ENCODE peak calls at places on chromosomes 5 and 9, in nine cellular contexts. I, N, L, F, U, S, E, R and Z are unnamed samples.

GRCh38 chr5:56615750-56616149 is 199.6 kb upstream of the MAP3K1 start:
- DNase-seq in I (peak), F (peak), U (no peak), L (peak), N (no peak), S (no peak), E (no peak), R (peak), Z (no peak)

GRCh38 chr5:119943148-119943547 is 313.8 kb downstream of the FAM170A start:
- DNase-seq in S (no peak), L (peak), E (no peak), I (peak), U (no peak), R (no peak), N (peak), F (peak), Z (peak)

GRCh38 chr9:69976165-69976564 is 67.5 kb upstream of the MAMDC2 start:
- DNase-seq in N (peak), F (peak), I (peak), S (no peak), U (no peak), L (peak), E (no peak), R (no peak), Z (peak)

GRCh38 chr9:131562032-131562959 is 17.0 kb downstream of the PRRT1B start:
- DNase-seq in I (peak), E (no peak), N (peak), F (peak), L (no peak), S (no peak), U (no peak), R (no peak), Z (peak)

GRCh38 chr5:168851902-168852321 is 272.7 kb upstream of the PANK3 start:
- DNase-seq in U (no peak), F (peak), L (peak), I (no peak), N (peak), R (no peak), S (no peak), E (no peak), Z (peak)

GRCh38 chr9:13717356-13718057 is 438.0 kb upstream of the MPDZ start:
- DNase-seq in R (no peak), N (peak), I (peak), S (no peak), L (no peak), E (no peak), F (peak), U (no peak), Z (no peak)

GRCh38 chr9:125747765-125748510 is 765 bp downstream of the PBX3 start:
- DNase-seq in R (peak), I (no peak), N (no peak), L (no peak), S (peak), E (peak), F (peak), U (no peak), Z (no peak)

GRCh38 chr5:32909207-32909606 is 198.1 kb downstream of the NPR3 start:
- DNase-seq in L (peak), I (peak), F (peak), R (no peak), U (no peak), S (no peak), E (no peak), N (no peak), Z (peak)

GRCh38 chr9:125649315-125649714 is 57.7 kb downstream of the MAPKAP1 start:
- DNase-seq in R (no peak), E (no peak), F (peak), S (peak), U (no peak), N (peak), I (peak), L (peak), Z (no peak)

GRCh38 chr5:157328277-157328912 is 62.5 kb downstream of the CYFIP2 start:
- DNase-seq in I (peak), F (peak), E (peak), L (peak), R (peak), N (peak), S (peak), U (peak), Z (peak)

GRCh38 chr5:154977409-154977808 is 36.1 kb upstream of the KIF4B start:
- DNase-seq in E (no peak), S (no peak), F (peak), L (peak), R (no peak), I (peak), N (peak), U (no peak), Z (no peak)

GRCh38 chr5:3004361-3005080 is 253.0 kb upstream of the IRX2 start:
- DNase-seq in N (no peak), F (no peak), L (no peak), S (no peak), U (no peak), R (no peak), E (peak), I (no peak), Z (no peak)

GRCh38 chr5:131413605-131414559 is 150.0 kb downstream of the CDC42SE2 start:
- DNase-seq in L (no peak), E (no peak), U (no peak), F (peak), N (no peak), S (no peak), R (no peak), I (no peak), Z (no peak)

GRCh38 chr9:134434896-134435506 is 108.7 kb downstream of the RXRA start:
- DNase-seq in S (peak), F (peak), E (no peak), N (peak), R (peak), L (peak), I (peak), U (no peak), Z (peak)

GRCh38 chr5:150295741-150296486 is 6.3 kb upstream of the CAMK2A start:
- DNase-seq in E (no peak), R (no peak), N (peak), L (no peak), I (no peak), F (no peak), S (no peak), U (no peak), Z (no peak)

GRCh38 chr9:136412912-136413420 is 2.5 kb downstream of the PMPCA start:
- DNase-seq in R (no peak), F (peak), S (no peak), L (no peak), E (no peak), I (no peak), N (no peak), U (no peak), Z (no peak)

GRCh38 chr5:132008961-132009680 is 2.3 kb downstream of the ACSL6 start:
- DNase-seq in R (no peak), S (no peak), E (no peak), N (peak), F (no peak), L (no peak), U (no peak), I (no peak), Z (no peak)

GRCh38 chr5:96893342-96893741 is 17.0 kb downstream of the ERAP2 start:
- DNase-seq in E (no peak), R (no peak), U (no peak), L (peak), I (peak), S (no peak), N (peak), F (peak), Z (peak)

GRCh38 chr9:115063058-115063850 is 54.7 kb downstream of the TNC start:
- DNase-seq in U (no peak), N (peak), L (peak), I (peak), S (no peak), F (peak), E (no peak), R (no peak), Z (no peak)

GRCh38 chr5:163305655-163306054 is 131.7 kb upstream of the CCNG1 start:
- DNase-seq in F (no peak), U (no peak), L (no peak), R (no peak), S (no peak), I (no peak), E (no peak), N (no peak), Z (no peak)

GRCh38 chr5:139388198-139388821 is 1.4 kb downstream of the MZB1 start:
- DNase-seq in S (no peak), F (no peak), I (peak), L (peak), E (no peak), U (no peak), N (no peak), R (peak), Z (no peak)

GRCh38 chr5:38104497-38105230 is 153.7 kb upstream of the EGFLAM start:
- DNase-seq in S (no peak), E (no peak), R (no peak), F (peak), I (no peak), N (no peak), L (peak), U (no peak), Z (no peak)

GRCh38 chr9:81266674-81267073 is 422.7 kb downstream of the TLE1 start:
- DNase-seq in U (no peak), F (peak), E (no peak), I (peak), S (no peak), R (no peak), N (peak), L (peak), Z (no peak)

GRCh38 chr5:28397502-28397941 is 1359.1 kb upstream of the CDH9 start:
- DNase-seq in I (no peak), N (peak), E (no peak), L (peak), S (no peak), R (no peak), U (no peak), F (peak), Z (peak)

GRCh38 chr9:7186175-7186574 is 428.4 kb downstream of the KDM4C start:
- DNase-seq in L (no peak), U (no peak), F (peak), S (no peak), N (no peak), R (no peak), I (peak), E (no peak), Z (peak)

DNA sequence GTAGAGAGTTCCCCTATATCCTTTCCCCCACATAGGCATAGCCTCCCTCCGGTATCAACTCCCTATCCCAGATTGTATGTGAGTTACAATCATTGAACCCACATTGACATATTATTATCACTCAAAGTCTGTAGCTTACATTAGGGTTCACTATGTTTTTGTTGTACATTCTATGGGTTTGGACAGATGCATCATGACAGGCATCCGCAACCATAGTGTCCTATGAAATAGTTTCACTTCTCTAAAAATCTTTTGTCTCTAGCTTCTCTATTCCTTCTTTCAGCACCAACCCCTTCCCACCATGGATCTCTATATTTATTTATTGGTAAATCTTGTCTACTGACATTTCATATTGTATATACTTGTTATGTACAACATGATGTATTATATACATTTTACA is 31.6 kb downstream of the TAF11L14 start:
- DNase-seq in F (no peak), U (no peak), N (no peak), R (no peak), I (no peak), S (no peak), E (no peak), L (no peak), Z (no peak)
- H3K4me3 ChIP-seq in F (no peak), U (no peak), N (no peak), R (no peak), I (no peak), S (no peak), E (no peak), L (no peak), Z (no peak)

DNA sequence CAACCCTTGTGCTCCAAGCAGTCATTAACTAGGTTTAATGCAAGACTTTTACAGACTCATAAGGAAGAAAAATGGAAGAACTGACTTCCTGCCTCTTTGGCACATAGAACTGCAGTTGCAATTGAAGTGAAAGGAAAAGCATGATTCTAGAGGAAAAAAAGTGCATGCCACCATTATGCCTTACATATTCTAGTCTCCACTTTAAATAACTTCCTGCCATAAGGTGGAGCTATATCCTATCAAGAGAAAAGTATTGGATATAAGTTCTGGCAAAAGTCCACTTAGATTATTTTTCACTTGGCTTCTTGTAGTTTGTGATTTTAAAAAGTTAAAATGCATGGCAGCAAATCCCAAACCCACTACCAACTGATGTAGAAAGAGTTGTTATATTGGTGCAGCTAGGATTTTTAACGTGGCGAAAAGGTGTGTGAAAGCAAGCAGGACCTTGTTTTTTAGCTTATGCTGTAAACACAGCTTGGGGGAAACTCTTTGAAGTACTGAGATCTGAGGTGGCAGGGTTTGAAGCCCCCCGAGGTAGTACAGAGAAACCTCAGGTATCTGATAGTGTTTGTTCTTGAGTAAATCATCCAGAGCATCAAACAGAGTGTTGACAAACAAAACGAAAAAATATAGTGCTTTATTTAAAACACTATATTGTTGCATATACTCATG is 117.9 kb downstream of the ANXA1 start:
- DNase-seq in U (no peak), L (peak), E (no peak), N (peak), R (peak), I (peak), F (peak), S (no peak), Z (peak)
- TF ChIP-seq CTCF in U (peak), L (peak), E (peak), N (peak), R (peak), I (peak), F (peak), S (peak), Z (peak)

DNA sequence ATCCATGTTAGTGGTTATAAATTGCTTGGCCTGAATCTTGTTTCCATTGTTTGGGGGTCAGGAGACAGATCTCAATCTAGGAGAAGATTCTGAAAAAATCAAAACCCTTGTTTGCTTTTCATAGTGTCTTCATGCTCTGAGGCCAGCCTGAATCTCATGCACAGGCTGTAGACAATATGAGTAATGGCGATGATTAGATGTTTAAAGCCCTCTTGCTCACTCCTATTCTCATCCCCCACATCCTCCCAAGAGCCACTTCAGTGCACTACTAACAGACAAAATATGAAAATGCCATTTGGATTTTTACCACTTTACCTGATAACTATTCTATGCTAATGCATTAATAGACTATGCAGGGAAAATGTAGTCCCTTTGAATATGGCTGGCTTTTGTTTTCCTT is 129.4 kb downstream of the NUDT12 start:
- DNase-seq in S (no peak), R (no peak), I (peak), N (peak), E (no peak), L (no peak), U (no peak), F (no peak), Z (no peak)
- H3K4me3 ChIP-seq in S (no peak), R (no peak), I (no peak), N (no peak), E (no peak), L (no peak), U (no peak), F (no peak), Z (no peak)

DNA sequence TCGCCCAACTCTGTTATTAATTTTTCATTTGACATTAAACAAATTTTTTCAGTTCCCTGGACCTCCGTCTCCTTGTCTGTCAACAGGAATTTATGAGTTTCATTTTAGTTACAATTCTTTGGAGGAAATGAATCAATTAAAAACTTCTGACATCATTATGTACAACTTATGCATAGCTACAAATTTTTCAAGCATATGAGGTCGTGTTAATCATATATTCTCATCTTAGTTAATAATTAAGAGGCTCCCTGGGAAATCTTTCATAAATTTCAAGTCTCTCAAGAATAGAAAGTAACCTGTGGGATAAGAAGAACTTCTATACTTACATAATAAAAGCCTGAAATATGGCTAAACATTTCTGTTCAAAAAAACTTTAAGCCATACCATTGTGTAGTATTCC is 3.4 kb downstream of the UGT3A1 start:
- DNase-seq in F (no peak), N (no peak), L (no peak), I (no peak), U (no peak), E (no peak), R (no peak), S (no peak), Z (no peak)
- TF ChIP-seq CTCF in F (no peak), N (no peak), L (no peak), I (no peak), U (no peak), E (no peak), R (no peak), S (no peak), Z (no peak)

GRCh38 chr5:173670791-173671120 is 54.3 kb upstream of the BOD1 start:
- DNase-seq in F (no peak), S (no peak), N (no peak), E (no peak), U (no peak), L (no peak), R (no peak), I (no peak), Z (no peak)

GRCh38 chr5:173675287-173675996 is 59.0 kb upstream of the BOD1 start:
- DNase-seq in F (no peak), S (no peak), L (no peak), R (no peak), U (no peak), I (no peak), N (no peak), E (no peak), Z (no peak)

GRCh38 chr5:173672891-173673290 is 56.4 kb upstream of the BOD1 start:
- DNase-seq in U (no peak), L (no peak), E (no peak), S (no peak), I (no peak), R (no peak), N (no peak), F (no peak), Z (no peak)

GRCh38 chr5:173671121-173671949 is 54.9 kb upstream of the BOD1 start:
- DNase-seq in S (peak), N (no peak), R (no peak), L (peak), U (no peak), I (no peak), E (no peak), F (peak), Z (no peak)

GRCh38 chr5:173673295-173674170 is 57.1 kb upstream of the BOD1 start:
- DNase-seq in F (no peak), S (no peak), N (no peak), R (no peak), I (no peak), U (no peak), E (no peak), L (no peak), Z (no peak)
- H3K4me3 ChIP-seq in F (no peak), S (no peak), N (no peak), R (no peak), I (no peak), U (no peak), E (no peak), L (no peak), Z (no peak)

DNA sequence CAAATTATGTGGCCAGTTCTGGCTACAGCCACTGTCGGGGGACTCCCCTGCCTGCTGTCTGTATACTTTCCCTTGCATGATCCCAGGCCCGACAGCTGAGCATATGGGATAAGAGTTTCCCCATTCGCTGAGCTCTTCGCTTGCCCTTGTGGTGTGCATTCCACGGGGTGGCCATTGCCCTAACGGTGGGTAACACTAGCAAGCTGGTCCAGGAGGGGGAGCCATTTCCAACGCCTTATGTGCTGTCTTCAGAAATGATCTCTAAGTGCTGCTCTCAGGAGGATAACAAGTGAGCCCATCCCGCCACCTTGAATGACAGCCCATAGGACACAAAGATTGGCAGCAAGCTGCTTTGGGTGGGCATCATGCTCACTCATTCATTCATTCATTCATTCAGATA is 190.9 kb downstream of the FSTL4 start:
- DNase-seq in I (no peak), R (peak), N (no peak), S (no peak), E (peak), L (peak), U (no peak), F (peak), Z (no peak)
- TF ChIP-seq CTCF in I (peak), R (peak), N (peak), S (peak), E (peak), L (peak), U (peak), F (peak), Z (no peak)

DNA sequence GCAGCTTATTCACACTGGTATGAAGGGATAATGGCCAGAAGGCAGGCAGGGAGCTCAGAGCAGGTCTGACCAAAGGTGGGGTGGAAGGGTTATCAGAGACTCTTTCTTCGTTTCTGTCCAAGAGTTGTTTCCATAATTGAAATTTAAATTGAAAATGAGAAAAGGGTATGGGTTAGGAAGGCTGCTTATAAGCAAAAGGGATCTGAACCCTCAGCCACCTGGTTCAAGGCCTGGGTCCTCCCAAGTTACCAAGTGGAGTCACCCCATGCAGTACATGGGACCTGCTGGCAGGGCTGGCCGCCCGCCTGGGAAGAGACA is 17.8 kb downstream of the EEIG1 start:
- DNase-seq in N (no peak), I (no peak), R (no peak), S (no peak), U (no peak), E (no peak), L (no peak), F (no peak), Z (no peak)
- H3K4me3 ChIP-seq in N (no peak), I (no peak), R (no peak), S (no peak), U (peak), E (no peak), L (no peak), F (no peak), Z (no peak)